ENCODE peak calls at places on chromosomes 7 and 10, in ten cellular contexts. N, F, C, Y, K, D, X, Z, G and Q are unnamed samples.

GRCh38 chr7:27739301-27739913 is 555 bp upstream of the TAX1BP1 start:
- DNase-seq in N (no peak), F (no peak), C (no peak), Y (no peak), K (no peak), D (peak), X (peak), Z (no peak), G (peak), Q (no peak)

GRCh38 chr10:21527634-21528451 is 2.4 kb upstream of the SKIDA1 start:
- DNase-seq in N (no peak), F (no peak), C (no peak), Y (no peak), K (no peak), D (no peak), X (no peak), Z (no peak), G (peak), Q (no peak)

GRCh38 chr10:58818889-58819288 is 306.2 kb downstream of the BICC1 start:
- DNase-seq in N (no peak), F (no peak), C (no peak), Y (no peak), K (peak), D (peak), X (no peak), Z (peak), G (no peak), Q (no peak)

GRCh38 chr10:122333037-122333436 is 41.5 kb upstream of the PLEKHA1 start:
- DNase-seq in N (no peak), F (no peak), C (no peak), Y (no peak), K (no peak), D (no peak), X (no peak), Z (no peak), G (no peak), Q (no peak)

GRCh38 chr10:43252785-43253341 is 14.0 kb downstream of the RASGEF1A start:
- DNase-seq in N (peak), F (no peak), C (peak), Y (no peak), K (no peak), D (no peak), X (no peak), Z (no peak), G (no peak), Q (no peak)

GRCh38 chr7:36673703-36674102 is 50.6 kb downstream of the AOAH start:
- DNase-seq in N (no peak), F (no peak), C (no peak), Y (no peak), K (no peak), D (no peak), X (no peak), Z (no peak), G (no peak), Q (no peak)

GRCh38 chr10:104648421-104648820 is 7.3 kb downstream of the SORCS3 start:
- DNase-seq in N (no peak), F (no peak), C (no peak), Y (no peak), K (no peak), D (no peak), X (no peak), Z (no peak), G (no peak), Q (no peak)

GRCh38 chr7:44061645-44062179 is 3.7 kb downstream of the PGAM2 start:
- DNase-seq in N (no peak), F (no peak), C (no peak), Y (no peak), K (no peak), D (no peak), X (no peak), Z (no peak), G (no peak), Q (no peak)

GRCh38 chr10:4588824-4589223 is 237.2 kb upstream of the AKR1E2 start:
- DNase-seq in N (no peak), F (peak), C (no peak), Y (no peak), K (no peak), D (no peak), X (no peak), Z (no peak), G (no peak), Q (no peak)

GRCh38 chr7:37131855-37132254 is 316.8 kb downstream of the ELMO1 start:
- DNase-seq in N (no peak), F (no peak), C (no peak), Y (no peak), K (no peak), D (no peak), X (no peak), Z (no peak), G (no peak), Q (no peak)

GRCh38 chr7:106773228-106773627 is 91.9 kb upstream of the PIK3CG start:
- DNase-seq in N (no peak), F (no peak), C (no peak), Y (no peak), K (no peak), D (no peak), X (no peak), Z (no peak), G (no peak), Q (no peak)

GRCh38 chr10:6416892-6417512 is 163.1 kb downstream of the PRKCQ start:
- DNase-seq in N (no peak), F (peak), C (no peak), Y (no peak), K (no peak), D (no peak), X (peak), Z (peak), G (peak), Q (no peak)

GRCh38 chr10:78348416-78349164 is 314.9 kb downstream of the RPS24 start:
- DNase-seq in N (no peak), F (no peak), C (no peak), Y (no peak), K (no peak), D (no peak), X (no peak), Z (no peak), G (no peak), Q (peak)

GRCh38 chr7:125681508-125681907 is 751.9 kb upstream of the POT1 start:
- DNase-seq in N (no peak), F (no peak), C (no peak), Y (no peak), K (no peak), D (no peak), X (no peak), Z (no peak), G (no peak), Q (no peak)

GRCh38 chr10:18737236-18737635 is 78.0 kb downstream of the ARL5B start:
- DNase-seq in N (no peak), F (peak), C (no peak), Y (no peak), K (no peak), D (no peak), X (no peak), Z (no peak), G (no peak), Q (no peak)

GRCh38 chr7:147775564-147775963 is 815.0 kb upstream of the C7orf33 start:
- DNase-seq in N (no peak), F (no peak), C (no peak), Y (no peak), K (no peak), D (peak), X (no peak), Z (no peak), G (peak), Q (no peak)

GRCh38 chr7:2792856-2793487 is 51.1 kb downstream of the GNA12 start:
- DNase-seq in N (no peak), F (no peak), C (no peak), Y (no peak), K (no peak), D (no peak), X (no peak), Z (no peak), G (no peak), Q (no peak)

GRCh38 chr7:85413718-85414117 is 226.9 kb upstream of the SEMA3D start:
- DNase-seq in N (no peak), F (no peak), C (no peak), Y (no peak), K (no peak), D (no peak), X (no peak), Z (no peak), G (no peak), Q (no peak)

GRCh38 chr7:19122018-19122588 is 4.7 kb upstream of the TWIST1 start:
- DNase-seq in N (no peak), F (no peak), C (no peak), Y (no peak), K (peak), D (peak), X (no peak), Z (peak), G (peak), Q (no peak)

GRCh38 chr10:129191848-129192247 is 275.2 kb upstream of the MGMT start:
- DNase-seq in N (peak), F (no peak), C (no peak), Y (no peak), K (no peak), D (no peak), X (no peak), Z (no peak), G (no peak), Q (no peak)

GRCh38 chr7:140281255-140281654 is 104.5 kb upstream of the KDM7A start:
- DNase-seq in N (no peak), F (no peak), C (no peak), Y (no peak), K (no peak), D (no peak), X (no peak), Z (no peak), G (no peak), Q (no peak)

GRCh38 chr10:90289037-90289436 is 568.8 kb downstream of the HTR7 start:
- DNase-seq in N (no peak), F (no peak), C (no peak), Y (no peak), K (no peak), D (no peak), X (no peak), Z (peak), G (no peak), Q (no peak)

GRCh38 chr7:50785346-50785745 is 2.6 kb upstream of the GRB10 start:
- DNase-seq in N (no peak), F (no peak), C (no peak), Y (no peak), K (no peak), D (no peak), X (no peak), Z (no peak), G (no peak), Q (no peak)

GRCh38 chr10:102300289-102300843 is 55.0 kb downstream of the GBF1 start:
- DNase-seq in N (no peak), F (peak), C (no peak), Y (no peak), K (no peak), D (no peak), X (no peak), Z (peak), G (peak), Q (no peak)

GRCh38 chr7:33590902-33591301 is 314.4 kb upstream of the BMPER start:
- DNase-seq in N (no peak), F (no peak), C (no peak), Y (no peak), K (no peak), D (no peak), X (no peak), Z (peak), G (no peak), Q (no peak)

GRCh38 chr7:108613147-108613948 is 43.7 kb downstream of the DNAJB9 start:
- DNase-seq in N (no peak), F (peak), C (no peak), Y (no peak), K (peak), D (peak), X (peak), Z (peak), G (peak), Q (no peak)

GRCh38 chr7:79281406-79281805 is 172.1 kb downstream of the MAGI2 start:
- DNase-seq in N (no peak), F (no peak), C (no peak), Y (no peak), K (no peak), D (no peak), X (no peak), Z (no peak), G (no peak), Q (no peak)